ENCODE peak calls at places on chromosomes 12 and 14, in ten cellular contexts. S, P, Q, G, I, M, Z, R, J and B are unnamed samples.

GRCh38 chr12:27424631-27425230 is 21.8 kb upstream of the SMCO2 start:
- DNase-seq in Q (no peak), I (no peak), R (no peak), G (peak), P (peak), S (peak), J (peak), M (peak), Z (no peak), B (no peak)

GRCh38 chr12:32270818-32271710 is 128.3 kb upstream of the FGD4 start:
- DNase-seq in P (no peak), M (peak), J (peak), I (no peak), Z (no peak), Q (no peak), R (no peak), S (no peak), G (peak), B (no peak)

GRCh38 chr12:12398026-12398859 is 41.4 kb downstream of the BORCS5 start:
- DNase-seq in Q (peak), P (no peak), S (no peak), R (peak), M (peak), Z (no peak), I (peak), G (peak), J (peak), B (no peak)

GRCh38 chr14:74917200-74917543 is 5.9 kb downstream of the RPS6KL1 start:
- DNase-seq in Z (no peak), G (no peak), S (no peak), R (no peak), Q (no peak), I (no peak), J (no peak), P (no peak), M (no peak), B (no peak)

GRCh38 chr12:124995200-124995961 is 1.9 kb downstream of the BRI3BP start:
- DNase-seq in S (peak), G (no peak), J (no peak), Q (no peak), R (no peak), P (peak), I (no peak), Z (no peak), M (no peak), B (no peak)

GRCh38 chr12:26122681-26123481 is 2.0 kb downstream of the BHLHE41 start:
- DNase-seq in G (peak), J (peak), Q (peak), M (peak), S (peak), I (peak), P (peak), R (peak), Z (no peak), B (peak)

GRCh38 chr12:124786065-124786964 is 77.3 kb downstream of the SCARB1 start:
- DNase-seq in I (no peak), R (peak), G (peak), P (no peak), J (peak), S (peak), Z (no peak), M (peak), Q (peak), B (peak)

GRCh38 chr12:91507754-91508153 is 325.1 kb upstream of the DCN start:
- DNase-seq in Q (no peak), G (peak), P (peak), M (peak), J (no peak), Z (no peak), S (no peak), R (no peak), I (no peak), B (no peak)

GRCh38 chr12:103667129-103667528 is 80.1 kb downstream of the STAB2 start:
- DNase-seq in I (no peak), P (no peak), R (no peak), J (no peak), Q (no peak), G (no peak), Z (no peak), S (no peak), M (no peak), B (no peak)

GRCh38 chr14:57268161-57269067 is at the start of the genes AP5M1 and EXOC5:
- DNase-seq in S (peak), M (peak), Z (peak), Q (peak), P (peak), R (peak), I (peak), G (peak), J (peak), B (peak)